ENCODE peak calls at places on chromosomes 2 and 18, in six cellular contexts. W is spleen, G is endothelial cell of umbilical vein, C is IMR-90, M is lower leg skin, Y is gastrocnemius medialis. B is an unnamed sample.

GRCh38 chr18:58808349-58808748 is 56.3 kb upstream of the ZNF532 start:
- DNase-seq in G (no peak), M (no peak), C (no peak), W (no peak), Y (no peak), B (no peak)

GRCh38 chr18:10856146-10856545 is 293.2 kb downstream of the PIEZO2 start:
- DNase-seq in W (no peak), G (no peak), C (no peak), Y (no peak), M (no peak), B (no peak)

GRCh38 chr2:96856776-96857673 is 791 bp downstream of the ANKRD39 start:
- DNase-seq in C (no peak), W (no peak), G (peak), Y (peak), M (no peak), B (no peak)

GRCh38 chr2:144111443-144111842 is 408.5 kb downstream of the ZEB2 start:
- DNase-seq in Y (no peak), M (no peak), W (no peak), C (peak), G (peak), B (no peak)

GRCh38 chr2:16739778-16740581 is 74.3 kb upstream of the CYRIA start:
- DNase-seq in C (no peak), M (no peak), W (no peak), G (no peak), Y (peak), B (no peak)

GRCh38 chr18:50401888-50402287 is 27.0 kb downstream of the SKA1 start:
- DNase-seq in M (no peak), Y (no peak), G (no peak), C (peak), W (no peak), B (no peak)

GRCh38 chr18:33232318-33232626 is 208.2 kb downstream of the CCDC178 start:
- DNase-seq in G (no peak), C (no peak), M (no peak), Y (no peak), W (no peak), B (no peak)

GRCh38 chr18:79199691-79200374 is 130.6 kb downstream of the ATP9B start:
- DNase-seq in M (no peak), W (no peak), G (no peak), Y (no peak), C (peak), B (no peak)

GRCh38 chr18:830315-830901 is 18.4 kb upstream of the YES1 start:
- DNase-seq in Y (no peak), W (no peak), C (peak), M (no peak), G (peak), B (no peak)

GRCh38 chr18:61209802-61210201 is 123.4 kb upstream of the CDH20 start:
- DNase-seq in M (peak), C (no peak), G (no peak), Y (peak), W (no peak), B (no peak)

GRCh38 chr2:118845005-118845842 is 2.2 kb downstream of the EN1 start:
- DNase-seq in W (peak), Y (no peak), G (no peak), C (no peak), M (peak), B (no peak)

GRCh38 chr2:187580462-187581124 is 26.4 kb upstream of the TFPI start:
- DNase-seq in C (peak), Y (no peak), G (peak), W (no peak), M (no peak), B (no peak)

GRCh38 chr2:2828774-2829368 is 497.8 kb upstream of the MYT1L start:
- DNase-seq in G (no peak), W (peak), C (no peak), M (peak), Y (no peak), B (no peak)

GRCh38 chr2:147989809-147990403 is 30.6 kb downstream of the ORC4 start:
- DNase-seq in M (no peak), Y (no peak), C (peak), W (no peak), G (peak), B (no peak)

DNA sequence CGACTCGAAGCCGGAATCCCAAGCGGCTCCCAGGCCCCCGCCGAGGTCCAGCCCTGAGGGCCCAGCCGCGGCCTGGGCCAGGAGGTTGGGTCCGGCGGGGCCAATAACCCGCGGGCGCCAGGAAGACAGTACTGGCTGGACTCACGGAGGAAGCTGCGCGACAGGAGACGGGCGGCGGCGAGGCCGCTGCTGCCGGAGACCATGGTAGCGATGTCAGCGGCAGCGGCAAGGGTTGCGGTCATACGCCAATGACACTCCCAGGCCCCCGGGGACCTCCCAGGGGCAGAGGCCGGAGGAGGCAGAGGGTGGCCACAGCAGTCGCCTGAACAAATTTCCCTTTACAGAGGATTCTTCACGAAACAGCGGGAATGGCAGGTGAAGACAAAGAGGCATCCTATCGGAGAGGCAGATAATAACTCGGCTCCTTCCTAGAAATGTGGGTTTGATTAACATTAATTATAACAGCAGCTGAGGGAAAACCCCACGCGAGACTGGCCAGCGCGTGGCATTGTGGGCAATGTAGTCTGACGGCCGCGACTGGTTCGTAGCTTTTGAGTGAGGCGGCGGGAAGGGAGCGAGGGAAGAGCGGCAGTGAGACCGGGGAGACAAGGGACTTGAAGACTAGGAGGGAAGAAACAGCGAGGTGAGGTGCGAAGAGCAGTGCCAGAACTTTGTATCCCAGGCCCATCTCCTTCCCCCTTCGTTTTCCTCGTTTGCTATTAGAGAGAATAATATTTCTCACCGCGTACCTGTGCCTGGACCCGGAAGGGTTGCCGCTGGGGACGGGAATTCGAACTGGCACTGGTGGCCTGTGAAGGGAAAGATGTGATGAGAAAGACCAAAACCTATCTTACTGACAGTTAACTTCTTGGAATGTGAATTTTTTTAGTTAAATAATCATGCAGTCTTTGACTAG is at the start of gene SUCLG1:
- DNase-seq in Y (peak), W (peak), G (peak), M (peak), C (peak), B (peak)
- TF ChIP-seq CTCF in Y (no peak), W (no peak), G (no peak), M (no peak), C (no peak), B (no peak)

DNA sequence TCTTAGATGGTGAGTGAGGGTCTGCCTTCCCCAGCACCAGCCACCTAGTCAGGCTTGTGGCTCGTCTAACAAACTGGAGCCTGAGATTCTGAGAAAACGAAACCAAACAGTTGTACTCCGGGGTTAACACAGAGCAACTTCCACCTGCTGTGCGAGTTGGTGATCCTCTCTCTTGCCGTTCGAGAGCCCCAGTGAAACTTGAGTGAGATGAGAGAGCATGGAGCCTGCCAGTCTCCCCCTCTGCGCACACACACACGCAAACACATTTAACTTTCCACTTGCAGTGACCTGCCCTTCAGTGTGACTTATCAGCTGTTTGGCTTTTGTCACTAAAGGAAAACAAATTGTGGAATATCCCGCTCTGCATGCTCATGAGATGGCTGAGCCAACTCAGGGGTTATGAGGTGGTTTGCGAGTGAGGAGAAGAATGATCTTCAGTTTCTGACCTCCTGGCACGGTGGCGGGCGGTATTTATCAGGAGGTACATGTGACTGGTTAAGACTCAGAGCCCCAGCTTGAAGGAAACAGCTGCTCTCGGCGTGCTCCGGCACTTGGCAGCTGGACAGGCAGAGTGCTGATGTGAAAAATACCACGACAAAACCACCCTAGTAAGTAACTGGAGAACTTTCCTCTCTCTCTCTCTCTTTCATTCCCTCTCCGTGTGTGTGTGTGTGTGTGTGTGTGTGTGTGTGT is at the start of gene RASGRP3:
- DNase-seq in M (peak), W (peak), C (peak), Y (peak), G (peak), B (no peak)
- TF ChIP-seq POLR2A in M (no peak), W (peak), C (no peak), Y (peak), G (peak), B (no peak)

GRCh38 chr2:183872131-183872530 is 726.2 kb upstream of the ZNF804A start:
- DNase-seq in G (no peak), M (no peak), Y (no peak), C (no peak), W (no peak), B (no peak)
- TF ChIP-seq CTCF in G (no peak), M (no peak), Y (no peak), C (no peak), W (no peak), B (no peak)

DNA sequence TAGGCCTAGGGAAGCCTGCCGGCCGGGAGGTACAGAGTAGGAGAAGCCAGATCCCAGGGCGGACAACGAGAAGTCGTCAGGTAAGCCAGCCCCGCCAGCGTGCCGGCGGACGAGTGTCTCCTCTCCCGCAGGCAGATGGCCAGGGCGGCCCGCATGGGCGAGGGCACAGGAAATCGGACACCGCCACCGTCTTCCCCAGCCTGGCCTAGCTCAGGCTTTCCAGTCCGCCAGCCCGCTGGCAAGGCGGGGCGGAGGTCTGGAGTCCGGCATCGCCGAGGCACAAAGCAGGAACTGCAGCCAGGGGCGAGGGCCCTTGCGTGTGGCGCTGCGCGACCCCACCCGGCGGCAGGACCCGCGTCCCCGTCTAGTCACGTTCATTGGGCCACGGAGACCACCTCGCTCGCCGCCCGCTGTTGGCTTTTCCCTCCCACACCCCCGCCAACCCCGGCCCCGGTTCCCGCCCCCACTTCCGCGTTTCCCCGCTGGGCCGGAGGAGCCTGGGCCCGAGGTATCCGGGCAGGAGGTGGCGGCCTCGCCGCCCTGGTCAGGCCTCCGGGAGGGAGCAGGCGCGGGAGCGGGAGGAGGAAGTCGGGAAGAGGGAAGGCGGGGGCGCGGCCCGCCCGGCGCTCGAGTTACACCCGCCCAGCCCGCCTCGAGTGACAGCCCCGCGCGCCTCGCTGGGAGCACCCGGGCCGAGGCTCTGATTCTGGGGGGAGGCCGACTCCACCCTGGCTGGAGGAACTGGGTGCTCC is at the start of gene GPD2:
- DNase-seq in Y (peak), C (peak), M (peak), W (peak), G (peak), B (no peak)
- TF ChIP-seq POLR2A in Y (peak), C (peak), M (peak), W (no peak), G (peak), B (no peak)

GRCh38 chr18:66533693-66534092 is 70.2 kb downstream of the CDH19 start:
- DNase-seq in Y (no peak), G (no peak), C (no peak), M (no peak), W (no peak), B (no peak)
- TF ChIP-seq CTCF in Y (no peak), G (no peak), C (no peak), M (no peak), W (no peak), B (no peak)

DNA sequence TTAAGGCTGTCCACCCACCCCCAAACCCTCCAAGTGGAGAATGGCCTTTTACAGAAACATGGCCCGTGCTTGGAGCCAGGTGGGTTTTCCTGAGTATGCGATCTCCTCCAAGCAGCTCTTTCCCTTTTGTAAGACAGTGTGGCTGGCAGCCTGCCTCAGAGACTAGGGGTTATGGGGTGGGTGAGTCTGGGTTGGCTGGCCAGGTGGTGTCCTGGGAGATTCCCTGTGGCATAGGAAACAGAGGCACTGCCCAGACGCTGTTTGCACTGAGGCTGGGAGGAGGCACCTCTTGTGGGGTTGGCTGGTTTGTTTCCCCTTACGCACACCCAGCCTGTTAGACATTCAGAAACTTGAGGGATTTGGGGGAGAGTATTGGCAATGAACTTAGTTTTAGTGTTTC is 82.3 kb upstream of the MCFD2 start:
- DNase-seq in W (no peak), M (no peak), C (no peak), Y (no peak), G (no peak), B (no peak)
- TF ChIP-seq POLR2A in W (no peak), M (no peak), C (no peak), Y (no peak), G (no peak), B (no peak)

GRCh38 chr2:84959494-84960156 is 11.3 kb upstream of the KCMF1 start:
- DNase-seq in Y (no peak), M (no peak), G (no peak), C (peak), W (no peak), B (no peak)
- TF ChIP-seq CTCF in Y (no peak), M (no peak), G (no peak), C (no peak), W (no peak), B (no peak)

GRCh38 chr2:86706220-86706619 is 13.9 kb upstream of the RMND5A start:
- DNase-seq in C (no peak), G (no peak), W (no peak), M (no peak), Y (no peak), B (no peak)

GRCh38 chr2:86706935-86707334 is 13.2 kb upstream of the RMND5A start:
- DNase-seq in G (no peak), M (no peak), C (no peak), W (no peak), Y (no peak), B (no peak)

GRCh38 chr2:86703704-86704370 is 16.3 kb upstream of the RMND5A start:
- DNase-seq in W (no peak), G (no peak), M (no peak), Y (peak), C (no peak), B (no peak)

GRCh38 chr2:86700705-86701104 is 19.4 kb upstream of the RMND5A start:
- DNase-seq in G (no peak), Y (no peak), C (peak), W (no peak), M (no peak), B (no peak)

DNA sequence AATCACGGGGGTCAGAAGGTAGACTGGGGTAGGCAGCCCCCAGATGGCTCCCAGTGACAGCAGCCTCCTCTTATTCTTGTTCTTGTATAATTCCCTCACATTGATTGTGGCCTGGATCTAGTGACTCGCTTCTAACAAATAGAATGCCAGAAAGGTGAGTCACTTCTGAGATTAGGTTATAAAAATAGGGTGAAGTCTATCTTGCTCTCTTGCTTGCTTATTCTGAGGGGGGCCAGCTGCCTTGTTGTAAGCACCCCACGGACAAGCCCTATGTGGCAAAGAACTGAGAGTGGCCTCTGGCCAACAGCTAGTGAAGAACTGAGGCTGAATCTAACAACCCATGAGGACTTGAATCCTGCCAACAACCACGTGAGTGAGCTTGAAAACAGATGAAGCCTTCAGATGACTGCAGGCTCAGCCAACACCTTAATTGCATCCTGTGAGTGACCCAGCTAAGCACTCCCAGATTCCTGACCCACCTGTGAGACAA is 15.6 kb upstream of the RMND5A start:
- DNase-seq in M (no peak), W (no peak), G (peak), C (peak), Y (peak), B (no peak)
- TF ChIP-seq POLR2A in M (no peak), W (no peak), G (no peak), C (no peak), Y (no peak), B (no peak)

GRCh38 chr18:66560092-66560491 is 43.8 kb downstream of the CDH19 start:
- DNase-seq in W (no peak), M (no peak), C (no peak), Y (no peak), G (peak), B (no peak)
- TF ChIP-seq CTCF in W (no peak), M (no peak), C (no peak), Y (no peak), G (peak), B (no peak)

DNA sequence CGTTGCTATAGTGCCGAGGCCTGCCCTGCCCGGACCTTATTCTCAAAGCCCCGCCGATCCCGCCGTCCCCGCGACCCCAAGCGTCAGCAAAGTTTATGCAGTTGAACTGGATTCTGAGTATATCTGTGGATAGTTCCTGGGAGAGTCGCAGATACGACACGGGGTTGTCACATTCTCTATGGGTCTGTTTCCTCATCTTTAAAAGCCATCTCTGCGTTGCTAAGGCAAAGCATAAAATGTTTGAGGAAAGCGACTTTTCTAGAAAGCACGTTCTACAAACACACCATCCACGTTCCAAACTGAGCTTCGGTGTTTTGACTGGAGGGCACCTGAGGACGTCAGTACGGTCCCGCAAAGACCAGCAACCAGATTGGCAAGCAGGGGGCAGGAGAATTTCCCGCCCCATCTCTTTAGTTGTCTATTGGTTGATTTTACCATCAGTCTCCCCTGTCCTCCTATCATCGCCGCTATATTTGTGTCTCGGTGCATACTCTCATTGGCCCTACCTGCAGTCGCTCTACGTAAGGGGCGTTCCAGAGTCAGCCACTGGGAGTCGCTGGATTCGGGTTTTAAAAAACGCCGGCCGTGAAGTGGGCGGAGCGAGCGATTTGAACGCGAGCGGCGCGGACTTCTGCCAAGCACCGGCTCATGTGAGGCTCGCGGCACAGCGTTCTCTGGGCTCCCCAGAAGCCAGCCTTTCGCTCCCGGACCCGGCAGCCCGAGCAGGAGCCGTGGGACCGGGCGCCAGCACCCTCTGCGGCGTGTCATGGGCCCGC is at the start of gene CENPA:
- DNase-seq in G (peak), M (peak), Y (peak), C (peak), W (peak), B (no peak)
- TF ChIP-seq POLR2A in G (peak), M (no peak), Y (peak), C (peak), W (no peak), B (no peak)

B was measured in vagina.